ENCODE peak calls at places on chromosomes 6 and 20, in four cellular contexts. F is K562, G is HepG2, S is GM12878. R is an unnamed sample.

GRCh38 chr6:161948462-161948861 is 674.6 kb upstream of the AGPAT4 start:
- DNase-seq in F (no peak), G (no peak), S (no peak), R (no peak)

GRCh38 chr6:166556871-166557322 is 29.6 kb downstream of the RAMACL start:
- DNase-seq in F (no peak), G (no peak), S (no peak), R (no peak)

GRCh38 chr6:125095501-125096301 is 57.9 kb upstream of the TPD52L1 start:
- DNase-seq in F (no peak), G (no peak), S (no peak), R (no peak)

GRCh38 chr6:55198708-55199107 is 24.4 kb downstream of the HCRTR2 start:
- DNase-seq in F (no peak), G (no peak), S (no peak), R (no peak)

GRCh38 chr20:53706511-53707031 is 112.9 kb upstream of the ZNF217 start:
- DNase-seq in F (no peak), G (no peak), S (peak; percentile 81), R (no peak)

GRCh38 chr6:38354905-38355304 is 284.8 kb downstream of the BTBD9 start:
- DNase-seq in F (no peak), G (no peak), S (peak; percentile 17), R (no peak)

GRCh38 chr20:235891-236290 is 8.8 kb downstream of the DEFB129 start:
- DNase-seq in F (no peak), G (no peak), S (no peak), R (peak; percentile 17)

GRCh38 chr6:169577974-169578373 is 123.9 kb downstream of the WDR27 start:
- DNase-seq in F (no peak), G (no peak), S (no peak), R (no peak)

GRCh38 chr6:81215092-81215432 is 537.4 kb downstream of the TENT5A start:
- DNase-seq in F (no peak), G (peak; percentile 1), S (no peak), R (no peak)

GRCh38 chr20:59821201-59821600 is 112.2 kb downstream of the SYCP2 start:
- DNase-seq in F (no peak), G (no peak), S (no peak), R (no peak)

GRCh38 chr6:44561062-44561591 is 173.6 kb downstream of the CDC5L start:
- DNase-seq in F (no peak), G (no peak), S (no peak), R (peak; percentile 33)

GRCh38 chr6:3408665-3409064 is 48.2 kb downstream of the SLC22A23 start:
- DNase-seq in F (no peak), G (no peak), S (no peak), R (no peak)
- TF ChIP-seq NFIC in F (no peak), G (no peak), S (no peak), R (no peak)

GRCh38 chr6:150865043-150865405 is 478 bp upstream of the MTHFD1L start:
- DNase-seq in F (no peak), G (no peak), S (no peak), R (no peak)

GRCh38 chr6:150868759-150869158 is 3.3 kb downstream of the MTHFD1L start:
- DNase-seq in F (no peak), G (no peak), S (no peak), R (no peak)

GRCh38 chr6:150865406-150866146 is at the start of gene MTHFD1L:
- DNase-seq in F (peak; percentile 93), G (peak; percentile 73), S (no peak), R (peak; percentile 93)

GRCh38 chr6:150867117-150867516 is 1.6 kb downstream of the MTHFD1L start:
- DNase-seq in F (no peak), G (no peak), S (no peak), R (no peak)

GRCh38 chr6:150866147-150867073 is 908 bp downstream of the MTHFD1L start:
- DNase-seq in F (peak; percentile 95), G (peak; percentile 83), S (peak; percentile 33), R (peak; percentile 97)
- TF ChIP-seq CTCF in F (no peak), G (peak; percentile 26), S (no peak), R (no peak)

DNA sequence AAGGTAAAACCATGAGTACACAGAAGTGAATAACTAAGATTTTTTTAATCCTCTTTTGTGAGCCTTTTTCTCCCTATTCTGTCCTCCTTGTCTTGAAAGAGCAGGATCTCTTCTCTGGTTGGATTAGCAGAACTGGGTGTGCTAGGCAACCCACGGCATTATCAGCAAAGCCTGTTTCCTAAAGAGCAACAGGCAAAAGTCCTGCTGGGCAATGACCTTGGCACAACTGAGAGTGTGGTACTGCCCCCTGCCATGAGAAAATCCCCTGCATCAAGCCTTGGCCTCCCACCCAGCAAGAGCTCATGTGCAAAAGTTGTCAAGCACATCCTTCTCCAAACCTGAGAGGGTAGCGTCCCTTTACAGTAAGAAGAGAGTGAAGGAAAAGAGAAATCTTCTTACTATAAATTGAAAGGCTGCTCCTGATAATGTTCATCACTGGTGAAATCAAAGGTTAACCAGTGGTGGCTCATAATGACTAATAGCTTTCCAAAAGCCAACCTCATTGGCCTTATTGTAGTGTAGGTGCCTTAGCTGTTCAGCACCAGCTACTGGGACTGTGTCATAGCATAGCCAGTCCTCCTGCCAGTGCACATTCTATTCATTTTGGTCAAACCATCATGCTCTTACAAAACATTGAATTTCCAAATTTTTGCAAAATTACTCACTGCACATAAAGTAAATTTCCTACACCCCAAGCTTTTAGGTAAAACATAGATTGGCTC is 17.1 kb downstream of the KIF6 start:
- DNase-seq in F (no peak), G (no peak), S (no peak), R (no peak)
- TF ChIP-seq NFIC in F (no peak), G (no peak), S (no peak), R (no peak)

GRCh38 chr6:126188271-126188909 is 151.5 kb upstream of the CENPW start:
- DNase-seq in F (no peak), G (peak; percentile 7), S (no peak), R (no peak)
- TF ChIP-seq CTCF in F (no peak), G (no peak), S (no peak), R (no peak)

DNA sequence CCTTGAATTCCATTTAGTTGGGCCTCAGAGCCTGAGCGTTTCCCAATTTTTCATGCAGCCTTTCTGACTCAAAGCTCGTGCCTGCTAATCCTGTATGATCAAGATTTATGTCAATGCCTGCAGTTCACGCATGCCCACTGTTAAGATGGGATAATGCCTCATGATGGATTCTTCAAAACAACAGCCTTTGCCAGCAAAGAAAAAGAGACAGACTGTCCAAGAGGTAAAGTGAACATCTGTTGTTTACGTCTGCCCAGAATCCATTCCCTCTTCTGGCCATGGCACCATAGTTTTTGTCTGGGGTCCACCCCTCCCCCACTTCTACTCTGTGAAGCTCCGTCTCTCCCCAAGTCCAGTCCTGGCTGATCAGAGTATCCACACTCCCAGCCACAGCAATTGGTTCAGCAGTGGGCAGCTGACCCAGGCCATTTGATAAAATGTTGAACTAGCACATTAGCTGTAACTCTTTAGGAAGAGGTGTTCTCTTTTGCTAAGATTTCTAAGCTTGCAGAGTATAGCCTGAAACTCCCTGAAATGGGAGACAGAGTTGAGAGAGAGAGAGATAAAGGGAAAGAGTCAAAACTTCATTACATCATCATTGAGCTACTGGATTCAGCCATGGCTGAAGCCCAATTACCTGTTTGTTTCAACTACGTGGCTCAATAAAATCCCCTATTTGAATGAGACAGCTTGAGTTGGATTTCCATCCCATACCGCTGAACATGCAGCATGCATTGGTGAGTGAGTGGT is 91.8 kb upstream of the EYA2 start:
- DNase-seq in F (no peak), G (no peak), S (no peak), R (no peak)
- TF ChIP-seq NFIC in F (no peak), G (no peak), S (no peak), R (no peak)

GRCh38 chr6:27081188-27081587 is 166.3 kb upstream of the PRSS16 start:
- DNase-seq in F (no peak), G (no peak), S (no peak), R (no peak)
- TF ChIP-seq CTCF in F (no peak), G (no peak), S (no peak), R (no peak)

GRCh38 chr6:112043032-112044007 is 10.6 kb upstream of the CCN6 start:
- DNase-seq in F (peak; percentile 93), G (peak; percentile 86), S (peak; percentile 45), R (peak; percentile 93)

GRCh38 chr6:112038756-112039430 is 15.0 kb upstream of the CCN6 start:
- DNase-seq in F (no peak), G (no peak), S (no peak), R (no peak)

GRCh38 chr6:112039431-112039770 is 14.5 kb upstream of the CCN6 start:
- DNase-seq in F (no peak), G (no peak), S (no peak), R (no peak)

GRCh38 chr6:112041535-112041934 is 12.4 kb upstream of the CCN6 start:
- DNase-seq in F (no peak), G (no peak), S (no peak), R (no peak)

DNA sequence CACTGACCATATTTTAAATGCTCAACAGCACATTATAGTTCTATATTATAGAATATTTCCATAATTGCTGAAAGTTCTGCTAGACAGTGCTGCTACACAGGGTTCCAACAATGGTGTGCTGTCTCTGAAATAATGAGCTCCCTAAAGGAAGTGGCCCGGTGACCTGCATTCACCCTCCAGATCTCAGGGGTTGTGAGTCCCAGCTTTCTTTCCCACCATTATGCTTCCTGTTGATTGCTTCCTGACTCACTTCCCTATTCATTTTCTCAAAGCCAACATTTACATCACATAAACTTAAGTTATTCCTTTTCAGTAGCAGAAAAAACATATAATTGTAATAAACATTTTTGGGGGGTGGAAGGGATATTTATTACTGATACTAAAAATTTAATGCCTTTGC is 13.0 kb upstream of the CCN6 start:
- DNase-seq in F (no peak), G (no peak), S (no peak), R (no peak)
- TF ChIP-seq NFIC in F (no peak), G (no peak), S (no peak), R (no peak)

DNA sequence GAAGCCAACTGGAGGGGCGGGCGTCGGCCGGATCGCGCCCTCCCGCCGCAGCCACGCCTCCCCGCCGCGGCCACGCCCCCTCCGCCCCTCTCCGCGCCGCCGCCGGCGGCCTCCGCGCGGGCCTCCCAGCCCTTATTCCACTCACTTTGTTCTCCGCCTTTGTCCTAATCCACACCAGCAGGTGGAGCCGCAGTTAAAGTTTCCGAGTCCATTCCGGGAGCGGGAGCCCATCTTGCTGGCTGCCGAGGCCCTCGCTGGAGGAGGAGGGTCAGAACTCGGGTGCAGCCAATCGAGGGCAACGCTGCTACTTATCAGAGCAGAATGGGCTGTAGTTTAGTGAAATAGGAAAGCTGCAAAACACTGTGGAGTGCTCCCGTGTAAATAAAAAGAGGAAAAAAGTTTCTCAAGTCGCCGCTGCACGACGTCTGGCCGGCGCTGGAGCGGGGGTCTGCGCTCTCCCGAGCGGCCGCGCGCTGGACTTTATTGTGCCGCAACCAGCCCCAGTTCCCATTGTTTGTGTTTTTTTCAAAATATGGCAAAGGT is at the start of gene ASF1A:
- DNase-seq in F (peak; percentile 90), G (peak; percentile 99), S (peak; percentile 87), R (peak; percentile 93)
- TF ChIP-seq CTCF in F (peak; percentile 73), G (peak; percentile 94), S (peak; percentile 52), R (peak; percentile 65)

DNA sequence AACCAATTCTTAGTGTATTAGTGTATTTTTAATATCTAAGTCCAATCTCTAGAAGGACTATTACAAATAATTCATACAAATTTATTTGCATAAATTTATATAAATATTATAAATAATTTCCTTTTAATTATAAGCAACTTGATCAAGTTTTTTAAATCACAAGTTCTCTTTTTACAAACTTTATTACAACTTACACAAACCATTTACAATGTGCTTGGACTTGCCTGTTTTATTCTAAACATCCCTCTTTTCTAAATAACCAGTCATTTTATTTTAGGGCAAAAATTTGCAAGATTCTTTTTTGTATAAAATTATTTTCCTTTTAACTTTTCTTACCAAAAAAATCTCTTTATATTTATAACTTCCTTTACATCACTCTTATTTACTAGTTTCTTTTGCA is 83.5 kb upstream of the SYNCRIP start:
- DNase-seq in F (no peak), G (no peak), S (no peak), R (no peak)
- TF ChIP-seq NFIC in F (no peak), G (no peak), S (no peak), R (no peak)